ENCODE peak calls at places on chromosomes 3 and 15, in seven cellular contexts. G is IMR-90, T is lower lobe of right lung, B is uterus, X is HL-60, S is left ventricle myocardium inferior, I is cardiac muscle cell. Q is an unnamed sample.

GRCh38 chr3:99859855-99860254 is 42.2 kb downstream of the CMSS1 start:
- DNase-seq in I (no peak), G (peak; percentile 97), T (no peak), B (no peak), S (no peak), X (no peak), Q (no peak)

GRCh38 chr3:148379763-148380162 is 317.9 kb upstream of the AGTR1 start:
- DNase-seq in T (no peak), S (no peak), G (peak; percentile 69), I (peak; percentile 67), X (peak; percentile 2), B (no peak), Q (no peak)

GRCh38 chr3:24060055-24060454 is 115.0 kb downstream of the NR1D2 start:
- DNase-seq in X (no peak), T (peak; percentile 66), B (no peak), I (peak; percentile 71), G (peak; percentile 53), S (no peak), Q (no peak)

GRCh38 chr3:13088020-13089006 is 15.1 kb upstream of the IQSEC1 start:
- DNase-seq in X (no peak), B (no peak), G (no peak), I (no peak), T (no peak), S (no peak), Q (no peak)

GRCh38 chr3:36868614-36869436 is 76.0 kb downstream of the TRANK1 start:
- DNase-seq in B (peak; percentile 47), I (peak; percentile 72), G (peak; percentile 63), T (no peak), X (peak; percentile 50), S (no peak), Q (no peak)

GRCh38 chr15:85564686-85565085 is 184.3 kb downstream of the AKAP13 start:
- DNase-seq in I (no peak), X (no peak), S (no peak), B (no peak), G (no peak), T (no peak), Q (no peak)

GRCh38 chr3:112470791-112471190 is 28.5 kb downstream of the BTLA start:
- DNase-seq in X (no peak), I (no peak), B (no peak), G (peak; percentile 24), S (no peak), T (no peak), Q (no peak)

GRCh38 chr3:189013224-189013888 is 158.4 kb upstream of the TPRG1 start:
- DNase-seq in S (no peak), B (no peak), X (no peak), G (no peak), I (no peak), T (no peak), Q (no peak)

GRCh38 chr3:7630351-7630911 is 769.5 kb downstream of the GRM7 start:
- DNase-seq in X (no peak), I (no peak), G (no peak), T (no peak), S (no peak), B (no peak), Q (no peak)

GRCh38 chr3:39712413-39713048 is 96.9 kb upstream of the MYRIP start:
- DNase-seq in X (no peak), T (no peak), I (no peak), G (no peak), B (no peak), S (no peak), Q (no peak)

GRCh38 chr3:48990636-48991421 is 788 bp downstream of the P4HTM start:
- DNase-seq in G (no peak), I (peak; percentile 35), X (peak; percentile 48), B (no peak), T (no peak), S (no peak), Q (no peak)

GRCh38 chr3:197674741-197675567 is 61.8 kb downstream of the RUBCN start:
- DNase-seq in I (no peak), X (no peak), B (no peak), S (no peak), T (no peak), G (no peak), Q (no peak)

GRCh38 chr15:95284933-95285401 is 1045.5 kb upstream of the NR2F2 start:
- DNase-seq in T (no peak), I (peak; percentile 38), X (peak; percentile 90), B (no peak), G (peak; percentile 70), S (no peak), Q (no peak)

GRCh38 chr3:178310833-178311380 is 225.3 kb upstream of the KCNMB2 start:
- DNase-seq in X (no peak), S (no peak), I (no peak), G (no peak), B (no peak), T (no peak), Q (no peak)

GRCh38 chr15:101426761-101427333 is 62.7 kb downstream of the PCSK6 start:
- DNase-seq in I (no peak), S (no peak), X (no peak), G (no peak), T (no peak), B (no peak), Q (no peak)

GRCh38 chr3:83033123-83033522 is 1271.7 kb upstream of the GBE1 start:
- DNase-seq in T (no peak), X (no peak), G (no peak), S (no peak), B (no peak), I (no peak), Q (no peak)

GRCh38 chr3:40096561-40097506 is 212.7 kb upstream of the EIF1B start:
- DNase-seq in B (peak; percentile 16), S (no peak), G (no peak), X (no peak), T (no peak), I (no peak), Q (no peak)

GRCh38 chr3:71341721-71342120 is 241.8 kb downstream of the FOXP1 start:
- DNase-seq in S (no peak), X (no peak), T (no peak), I (no peak), G (peak; percentile 91), B (no peak), Q (no peak)

GRCh38 chr15:46014532-46014931 is 379.7 kb downstream of the SQOR start:
- DNase-seq in I (no peak), B (no peak), X (no peak), G (no peak), S (no peak), T (no peak), Q (no peak)

GRCh38 chr3:23377928-23378672 is 175.0 kb downstream of the UBE2E2 start:
- DNase-seq in B (no peak), X (no peak), S (no peak), T (no peak), G (no peak), I (no peak), Q (no peak)

GRCh38 chr3:177300039-177300833 is 103.0 kb upstream of the TBL1XR1 start:
- DNase-seq in S (no peak), I (no peak), T (no peak), X (peak; percentile 72), B (no peak), G (peak; percentile 68), Q (no peak)

GRCh38 chr3:177294221-177294620 is 96.9 kb upstream of the TBL1XR1 start:
- DNase-seq in S (peak; percentile 56), G (peak; percentile 69), I (peak; percentile 32), B (peak; percentile 69), T (no peak), X (no peak), Q (no peak)

GRCh38 chr3:177300842-177301241 is 103.6 kb upstream of the TBL1XR1 start:
- DNase-seq in I (no peak), S (no peak), X (no peak), B (no peak), T (no peak), G (no peak), Q (no peak)

GRCh38 chr3:177295116-177295515 is 97.8 kb upstream of the TBL1XR1 start:
- DNase-seq in B (no peak), X (no peak), G (no peak), T (no peak), I (no peak), S (no peak), Q (no peak)

DNA sequence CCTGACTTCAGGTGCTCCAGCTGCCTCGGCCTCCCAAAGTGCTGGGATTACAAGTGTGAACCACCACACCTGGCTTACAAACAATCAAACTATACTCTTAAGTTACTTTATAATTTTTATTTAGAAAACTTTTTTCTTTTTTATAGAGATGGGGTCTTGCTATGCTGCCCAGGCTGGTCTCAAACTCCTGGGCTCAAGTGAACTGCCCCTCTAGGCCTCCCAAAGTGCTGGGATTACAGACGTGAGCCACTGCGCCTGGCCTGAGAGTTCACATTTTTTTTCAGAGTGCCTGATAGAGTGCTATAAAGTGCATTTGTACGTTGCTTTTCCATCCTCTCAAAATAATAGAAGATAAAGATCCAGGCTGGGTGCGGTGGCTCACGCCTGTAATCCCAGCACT is 102.0 kb upstream of the TBL1XR1 start:
- DNase-seq in S (no peak), I (no peak), G (no peak), B (no peak), X (no peak), T (no peak), Q (no peak)
- TF ChIP-seq CTCF in S (no peak), I (no peak), G (no peak), B (no peak), X (no peak), T (no peak), Q (no peak)

DNA sequence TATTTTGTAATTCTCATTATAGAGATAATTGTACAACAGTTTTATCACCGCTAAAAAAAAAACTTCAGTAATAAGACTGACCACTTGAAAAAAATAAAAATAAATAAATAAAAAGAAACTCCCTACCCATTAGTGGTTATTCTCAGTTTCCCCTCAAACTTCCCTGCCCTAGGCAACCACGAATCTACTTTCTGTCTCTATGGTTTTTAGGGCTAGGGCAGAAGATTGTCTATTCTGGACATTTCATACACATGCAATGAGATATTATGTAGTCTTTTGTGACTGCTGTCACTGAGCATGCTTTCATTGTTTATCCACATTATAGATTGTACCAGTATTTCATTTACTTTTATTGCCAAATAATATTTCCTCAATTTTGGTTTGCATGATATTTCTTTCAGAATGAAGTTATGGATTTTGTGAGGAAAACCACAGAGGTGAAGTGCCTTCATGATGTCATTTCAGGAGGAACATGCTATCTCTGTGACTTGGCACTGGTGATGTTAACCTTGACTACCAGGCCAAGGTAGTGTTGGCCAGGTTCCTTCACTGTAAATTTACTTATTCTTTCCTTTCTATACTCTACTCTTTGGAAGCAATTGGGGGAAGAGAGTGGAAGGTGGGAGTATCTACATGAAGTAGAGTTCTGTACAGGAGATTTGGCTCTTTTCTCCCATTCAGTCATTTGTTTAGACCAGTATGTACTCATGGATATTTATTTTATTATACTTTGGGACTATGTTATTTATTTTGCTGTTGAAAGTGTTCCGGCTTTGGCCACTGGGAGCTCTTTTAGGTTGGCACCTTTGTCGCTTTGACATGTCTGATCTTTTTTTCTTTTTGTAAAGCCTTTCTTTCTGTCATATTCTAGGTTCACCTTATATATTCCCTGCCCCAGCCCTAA is 86.3 kb downstream of the GMPS start:
- DNase-seq in X (no peak), B (no peak), S (no peak), I (no peak), G (no peak), T (no peak), Q (no peak)
- TF ChIP-seq CTCF in X (no peak), B (no peak), S (no peak), I (no peak), G (no peak), T (no peak), Q (no peak)

GRCh38 chr15:90300988-90301715 is 35.7 kb downstream of the NGRN start:
- DNase-seq in X (peak; percentile 63), I (peak; percentile 58), S (peak; percentile 55), T (peak; percentile 74), B (peak; percentile 56), G (peak; percentile 25), Q (no peak)
- TF ChIP-seq CTCF in X (peak; percentile 72), I (peak; percentile 98), S (peak; percentile 74), T (peak; percentile 77), B (peak; percentile 10), G (peak; percentile 58), Q (peak; percentile 84)

GRCh38 chr3:168249539-168250414 is 154.1 kb upstream of the GOLIM4 start:
- DNase-seq in I (peak; percentile 92), S (peak; percentile 74), G (peak; percentile 63), T (peak; percentile 85), B (peak; percentile 32), X (peak; percentile 66), Q (peak; percentile 95)
- TF ChIP-seq CTCF in I (peak; percentile 37), S (peak; percentile 50), G (peak; percentile 38), T (peak; percentile 39), B (no peak), X (no peak), Q (peak; percentile 79)

Q was measured in chondrocyte.